ENCODE peak calls at places on chromosomes 2 and 18, in seven cellular contexts. S, F, C, Q, Z, L and O are unnamed samples.

GRCh38 chr18:49591271-49591670 is 29.4 kb downstream of the LIPG start:
- DNase-seq in S (peak), F (no peak), C (no peak), Q (no peak), Z (no peak), L (no peak), O (no peak)

GRCh38 chr2:238947920-238948710 is 100.2 kb downstream of the TWIST2 start:
- DNase-seq in S (peak), F (peak), C (peak), Q (no peak), Z (no peak), L (peak), O (no peak)

GRCh38 chr2:152363933-152364332 is 29.0 kb downstream of the FMNL2 start:
- DNase-seq in S (no peak), F (no peak), C (no peak), Q (no peak), Z (no peak), L (no peak), O (no peak)

GRCh38 chr2:215712219-215712849 is 276.5 kb upstream of the FN1 start:
- DNase-seq in S (no peak), F (no peak), C (no peak), Q (no peak), Z (no peak), L (no peak), O (no peak)

GRCh38 chr2:207258191-207258991 is 92.6 kb upstream of the KLF7 start:
- DNase-seq in S (peak), F (peak), C (no peak), Q (peak), Z (peak), L (peak), O (peak)

GRCh38 chr2:217947341-217948316 is 55.2 kb downstream of the TNS1 start:
- DNase-seq in S (no peak), F (no peak), C (no peak), Q (peak), Z (peak), L (no peak), O (peak)

GRCh38 chr2:237060518-237061312 is 25.0 kb upstream of the COPS8 start:
- DNase-seq in S (peak), F (peak), C (no peak), Q (peak), Z (no peak), L (peak), O (peak)

GRCh38 chr2:69616755-69617154 is 26.8 kb downstream of the AAK1 start:
- DNase-seq in S (no peak), F (peak), C (no peak), Q (no peak), Z (no peak), L (no peak), O (no peak)

GRCh38 chr2:16395601-16396000 is 270.0 kb downstream of the CYRIA start:
- DNase-seq in S (no peak), F (no peak), C (no peak), Q (peak), Z (no peak), L (no peak), O (no peak)

GRCh38 chr18:33205777-33206176 is 234.7 kb downstream of the CCDC178 start:
- DNase-seq in S (no peak), F (no peak), C (no peak), Q (no peak), Z (no peak), L (no peak), O (no peak)

GRCh38 chr18:33195795-33196194 is 244.7 kb downstream of the CCDC178 start:
- DNase-seq in S (peak), F (no peak), C (no peak), Q (no peak), Z (no peak), L (no peak), O (no peak)

GRCh38 chr18:33201509-33201926 is 239.0 kb downstream of the CCDC178 start:
- DNase-seq in S (peak), F (peak), C (no peak), Q (no peak), Z (peak), L (no peak), O (peak)
- TF ChIP-seq CTCF in S (peak), F (peak), C (no peak), Q (peak), Z (peak), L (no peak), O (peak)

GRCh38 chr2:56195563-56195962 is 11.8 kb downstream of the CCDC85A start:
- DNase-seq in S (peak), F (no peak), C (no peak), Q (no peak), Z (no peak), L (no peak), O (no peak)

GRCh38 chr2:56192664-56193305 is 9.0 kb downstream of the CCDC85A start:
- DNase-seq in S (no peak), F (no peak), C (no peak), Q (no peak), Z (no peak), L (no peak), O (no peak)

DNA sequence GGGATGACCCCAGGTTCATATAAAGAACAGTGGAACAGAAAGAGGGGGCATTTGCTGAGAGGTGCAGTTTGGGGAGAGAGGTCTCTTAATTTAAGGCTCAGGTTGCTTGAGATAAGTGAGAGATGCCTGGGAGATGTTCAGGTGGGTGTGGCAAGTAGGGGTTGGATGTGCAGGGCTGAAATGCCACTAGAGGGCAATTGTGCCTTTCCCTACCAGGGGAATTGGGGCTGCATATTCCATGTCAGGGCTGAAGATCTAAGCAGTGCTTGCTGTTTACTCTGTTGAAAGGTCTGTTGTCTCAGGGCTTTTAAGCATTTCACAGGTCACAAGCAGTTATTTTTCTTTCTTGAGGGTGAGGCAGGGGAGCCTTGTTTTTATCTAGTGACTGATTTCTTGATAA is 7.8 kb downstream of the CCDC85A start:
- DNase-seq in S (peak), F (no peak), C (no peak), Q (no peak), Z (no peak), L (no peak), O (peak)
- TF ChIP-seq CTCF in S (peak), F (peak), C (no peak), Q (peak), Z (peak), L (no peak), O (peak)

GRCh38 chr2:232293191-232293590 is 85.4 kb upstream of the ALPP start:
- DNase-seq in S (no peak), F (no peak), C (no peak), Q (no peak), Z (no peak), L (no peak), O (no peak)

GRCh38 chr2:232288489-232288888 is 90.1 kb upstream of the ALPP start:
- DNase-seq in S (no peak), F (no peak), C (no peak), Q (no peak), Z (no peak), L (no peak), O (no peak)

GRCh38 chr2:232295971-232296370 is 82.6 kb upstream of the ALPP start:
- DNase-seq in S (no peak), F (no peak), C (no peak), Q (no peak), Z (no peak), L (no peak), O (no peak)

GRCh38 chr2:232291343-232291742 is 87.2 kb upstream of the ALPP start:
- DNase-seq in S (no peak), F (no peak), C (no peak), Q (no peak), Z (no peak), L (no peak), O (no peak)

GRCh38 chr2:232292395-232293154 is 86.0 kb upstream of the ALPP start:
- DNase-seq in S (peak), F (no peak), C (peak), Q (peak), Z (peak), L (peak), O (peak)
- TF ChIP-seq CTCF in S (peak), F (peak), C (peak), Q (peak), Z (peak), L (no peak), O (peak)

GRCh38 chr2:43138441-43138840 is 88.0 kb downstream of the ZFP36L2 start:
- DNase-seq in S (no peak), F (no peak), C (no peak), Q (no peak), Z (no peak), L (no peak), O (peak)

GRCh38 chr2:43135583-43135982 is 90.8 kb downstream of the ZFP36L2 start:
- DNase-seq in S (no peak), F (no peak), C (no peak), Q (no peak), Z (no peak), L (no peak), O (no peak)

GRCh38 chr2:43136011-43136799 is 90.2 kb downstream of the ZFP36L2 start:
- DNase-seq in S (no peak), F (no peak), C (no peak), Q (no peak), Z (no peak), L (no peak), O (peak)

GRCh38 chr2:43134571-43134889 is 91.9 kb downstream of the ZFP36L2 start:
- DNase-seq in S (no peak), F (no peak), C (no peak), Q (no peak), Z (no peak), L (no peak), O (no peak)

GRCh38 chr2:43136862-43137261 is 89.5 kb downstream of the ZFP36L2 start:
- DNase-seq in S (no peak), F (no peak), C (peak), Q (no peak), Z (no peak), L (no peak), O (peak)
- TF ChIP-seq CTCF in S (no peak), F (no peak), C (peak), Q (no peak), Z (no peak), L (no peak), O (no peak)

DNA sequence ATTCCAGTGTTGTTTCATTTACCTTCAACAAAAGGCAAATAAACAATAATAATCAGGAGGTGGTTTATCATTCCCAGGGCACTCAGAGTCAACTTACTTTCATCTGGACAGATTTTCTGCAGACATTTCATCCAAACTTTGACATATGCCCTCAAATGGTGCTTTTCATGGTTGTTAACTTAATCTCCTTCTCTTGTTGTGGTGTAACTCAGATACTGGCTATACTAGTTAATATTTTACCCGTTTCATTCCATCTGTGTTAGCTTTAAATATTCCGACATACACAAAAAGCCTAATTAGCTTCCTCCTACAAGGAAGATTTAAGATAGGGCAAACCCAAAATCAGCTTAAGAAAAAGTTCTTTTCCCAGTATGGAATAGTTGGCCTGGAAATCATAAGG is 44.4 kb upstream of the RPE start:
- DNase-seq in S (no peak), F (no peak), C (no peak), Q (no peak), Z (no peak), L (no peak), O (no peak)
- TF ChIP-seq CTCF in S (no peak), F (no peak), C (no peak), Q (no peak), Z (no peak), L (no peak), O (no peak)